ENCODE peak calls at places on chromosomes 12 and 14, in ten cellular contexts. A is NB4, J is stomach, Z is brain microvascular endothelial cell, P is AG10803, F is psoas muscle, V is fibroblast of pulmonary artery, K is lower leg skin, I is foreskin fibroblast, R is GM20000. D is an unnamed sample.

GRCh38 chr14:65153101-65153500 is 50.8 kb upstream of the MAX start:
- DNase-seq in I (peak; percentile 7), A (no peak), P (no peak), V (no peak), F (no peak), J (no peak), R (no peak), K (no peak), Z (no peak), D (no peak)

GRCh38 chr12:77995436-77996167 is 164.9 kb downstream of the NAV3 start:
- DNase-seq in A (no peak), V (peak; percentile 38), Z (peak; percentile 76), J (no peak), I (peak; percentile 77), K (no peak), P (peak; percentile 71), F (no peak), R (peak; percentile 33), D (no peak)

GRCh38 chr14:64910847-64911495 is 3.3 kb upstream of the CHURC1 start:
- DNase-seq in K (no peak), I (peak; percentile 73), F (no peak), Z (peak; percentile 47), J (no peak), A (peak; percentile 33), V (peak; percentile 67), P (peak; percentile 43), R (no peak), D (no peak)

GRCh38 chr12:92624236-92624635 is 78.6 kb upstream of the PLEKHG7 start:
- DNase-seq in J (no peak), A (no peak), Z (peak; percentile 66), R (no peak), K (no peak), I (peak; percentile 72), F (no peak), V (peak; percentile 46), P (peak; percentile 55), D (no peak)

GRCh38 chr12:40622246-40622838 is 69.9 kb upstream of the CNTN1 start:
- DNase-seq in V (peak; percentile 56), J (peak; percentile 55), R (peak; percentile 68), Z (peak; percentile 47), F (peak; percentile 30), P (peak; percentile 55), A (peak; percentile 65), I (peak; percentile 77), K (peak; percentile 55), D (peak; percentile 25)

GRCh38 chr12:42135264-42135814 is 9.3 kb downstream of the GXYLT1 start:
- DNase-seq in R (no peak), K (no peak), V (peak; percentile 86), A (peak; percentile 64), I (peak; percentile 83), F (no peak), Z (peak; percentile 11), J (no peak), P (peak; percentile 73), D (no peak)

GRCh38 chr12:131869871-131870418 is 24.5 kb upstream of the ULK1 start:
- DNase-seq in F (no peak), R (no peak), V (peak; percentile 52), I (peak; percentile 77), Z (peak; percentile 73), A (peak; percentile 16), P (peak; percentile 79), K (no peak), J (no peak), D (no peak)

GRCh38 chr12:38847247-38847646 is 58.1 kb downstream of the CPNE8 start:
- DNase-seq in J (no peak), P (no peak), A (no peak), V (no peak), I (no peak), K (no peak), R (no peak), Z (no peak), F (no peak), D (no peak)

GRCh38 chr12:130977046-130977758 is 23.5 kb downstream of the ADGRD1 start:
- DNase-seq in I (no peak), F (no peak), R (no peak), K (no peak), J (no peak), V (no peak), A (no peak), Z (no peak), P (no peak), D (no peak)

GRCh38 chr14:81384900-81385299 is 15.2 kb downstream of the STON2 start:
- DNase-seq in I (peak; percentile 17), F (no peak), R (no peak), K (no peak), V (no peak), J (no peak), A (no peak), P (peak; percentile 84), Z (no peak), D (no peak)

DNA sequence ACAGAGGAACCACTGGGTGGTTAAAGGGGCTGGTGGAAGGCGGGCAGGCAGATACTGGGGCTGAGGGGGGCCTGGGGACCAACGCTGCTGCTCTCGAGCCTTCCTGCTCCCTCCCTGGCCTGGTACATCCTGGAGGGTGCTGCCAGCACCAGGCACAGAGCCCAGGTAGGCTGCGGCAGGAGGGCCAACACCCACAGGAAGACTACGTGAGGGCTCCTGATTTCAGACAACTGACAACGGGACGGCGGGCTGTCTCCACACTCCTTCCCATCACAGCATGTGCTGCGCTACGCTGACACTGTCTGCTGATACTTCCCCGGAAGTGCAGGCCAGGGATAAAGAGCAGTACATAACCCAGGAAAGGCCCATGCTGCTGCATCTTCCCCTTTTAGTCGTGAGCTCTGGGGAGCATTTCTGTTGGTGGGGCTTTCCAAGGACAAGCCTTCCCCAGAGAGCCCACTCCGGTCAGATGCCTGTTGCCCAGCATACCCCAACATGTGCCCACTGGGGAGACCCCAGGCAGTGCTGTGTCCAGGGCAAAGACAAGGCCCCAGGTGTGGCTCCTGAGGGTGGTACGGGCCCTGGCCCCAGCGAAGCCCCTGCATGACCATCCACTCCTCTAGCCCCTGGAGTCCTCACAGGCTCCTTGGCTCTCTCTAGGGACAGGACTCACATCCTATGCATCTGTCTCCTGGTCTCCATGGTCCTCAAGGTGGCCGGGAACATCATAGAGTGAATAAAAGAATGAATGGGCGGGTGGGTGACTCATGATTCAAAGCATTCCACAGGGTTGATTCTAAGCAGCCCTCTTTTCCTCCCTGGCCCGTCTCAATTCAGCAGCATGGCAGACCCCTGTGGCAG is 38.0 kb downstream of the CHGA start:
- DNase-seq in F (peak; percentile 2), K (no peak), R (no peak), P (peak; percentile 25), I (peak; percentile 62), Z (peak; percentile 43), J (no peak), A (no peak), V (peak; percentile 40), D (no peak)
- TF ChIP-seq CTCF in F (no peak), K (no peak), R (no peak), P (no peak), I (no peak), Z (no peak), J (no peak), A (no peak), V (no peak), D (no peak)

DNA sequence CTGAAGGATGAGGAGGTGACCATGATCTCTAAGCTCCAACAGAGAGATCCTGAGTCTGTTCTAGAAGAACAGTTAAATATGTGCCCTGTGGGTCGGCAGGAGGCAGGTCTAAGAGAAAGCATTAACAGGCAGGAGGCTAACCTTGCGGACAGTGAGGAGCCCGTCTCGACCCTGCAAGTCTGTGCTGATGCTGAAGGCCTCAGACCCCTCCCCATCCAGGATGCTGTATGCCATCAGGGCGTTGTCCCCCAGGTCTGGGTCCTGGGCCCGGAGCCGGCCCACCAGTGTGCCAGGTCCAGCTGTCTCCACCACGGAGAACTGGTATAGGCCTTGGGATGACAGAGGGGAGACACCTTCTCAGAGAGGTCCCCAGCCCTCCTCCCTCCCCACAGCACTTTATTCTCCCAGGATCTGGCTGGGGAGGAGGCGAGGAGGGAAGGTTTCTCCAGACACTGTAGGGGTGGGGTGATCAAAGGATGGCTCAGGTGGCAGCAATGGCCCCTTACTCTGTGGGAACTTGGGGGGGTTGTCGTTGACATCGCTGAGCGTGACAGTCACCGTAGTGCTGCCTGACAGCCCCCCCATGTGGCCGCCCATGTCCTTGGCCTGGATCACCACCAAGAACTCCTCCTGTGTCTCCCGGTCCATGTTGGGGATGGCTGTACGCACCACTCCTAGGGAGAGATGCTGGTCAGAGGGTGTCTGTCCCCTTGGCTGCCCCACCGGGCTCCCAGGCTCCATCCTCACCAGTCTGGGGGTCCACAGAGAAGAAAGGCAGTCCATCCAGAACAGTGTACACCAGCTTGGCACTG is 3.1 kb downstream of the CDH24 start:
- DNase-seq in K (no peak), F (no peak), A (peak; percentile 41), J (no peak), I (peak; percentile 41), V (no peak), R (peak; percentile 60), P (no peak), Z (no peak), D (no peak)
- TF ChIP-seq CTCF in K (peak; percentile 6), F (peak; percentile 16), A (no peak), J (no peak), I (no peak), V (peak; percentile 29), R (peak; percentile 19), P (peak; percentile 10), Z (peak; percentile 61), D (no peak)

DNA sequence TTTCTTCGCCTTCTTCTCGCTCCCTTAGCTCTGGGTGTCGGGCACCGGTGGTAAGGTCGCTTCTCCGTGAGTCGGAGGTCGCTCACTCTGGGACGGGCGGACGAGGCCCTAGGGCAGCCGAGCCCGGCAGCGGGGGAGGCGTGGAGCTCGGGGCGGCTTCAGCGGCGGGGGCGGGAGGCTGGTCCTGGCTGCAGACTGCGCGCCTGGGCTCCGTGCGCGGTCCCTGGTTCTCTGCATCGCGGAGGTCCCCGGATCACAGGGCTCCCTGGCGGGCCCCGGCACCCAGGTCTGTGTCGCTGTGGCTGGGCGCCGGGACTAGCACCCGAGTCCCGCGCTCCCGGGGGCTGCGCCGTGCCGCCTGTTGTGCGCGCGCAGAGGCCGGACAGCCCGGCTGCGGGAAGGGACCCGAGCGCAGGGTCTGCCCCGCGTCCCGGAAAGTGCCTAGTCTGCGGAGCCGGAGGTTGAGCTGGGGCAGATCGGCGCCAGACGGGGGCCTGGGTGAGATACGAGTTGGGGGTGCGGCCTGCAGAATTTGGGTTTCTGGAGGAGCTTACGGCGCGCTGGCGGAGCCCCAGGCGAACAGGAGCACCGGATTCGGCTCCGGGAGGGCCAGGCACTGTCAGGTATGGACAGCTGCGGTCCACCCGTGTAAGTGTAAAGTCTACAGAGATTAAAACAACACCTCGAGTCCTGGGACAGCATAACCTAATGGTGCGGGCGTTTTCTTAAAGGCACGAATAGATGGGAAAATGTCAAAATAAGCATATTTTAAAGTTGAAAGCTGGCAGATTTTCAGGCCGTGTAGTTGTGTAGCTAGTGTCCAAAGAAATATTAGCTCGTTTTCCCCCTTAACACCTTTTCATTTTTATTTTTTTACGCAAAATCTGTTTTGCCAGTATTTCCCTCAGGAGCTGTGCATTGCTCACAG is 722 bp downstream of the FRMD6 start:
- DNase-seq in V (no peak), I (no peak), P (no peak), J (peak; percentile 38), A (no peak), F (no peak), Z (no peak), R (no peak), K (peak; percentile 37), D (peak; percentile 42)
- TF ChIP-seq CTCF in V (no peak), I (no peak), P (no peak), J (no peak), A (no peak), F (no peak), Z (no peak), R (no peak), K (no peak), D (peak; percentile 13)

DNA sequence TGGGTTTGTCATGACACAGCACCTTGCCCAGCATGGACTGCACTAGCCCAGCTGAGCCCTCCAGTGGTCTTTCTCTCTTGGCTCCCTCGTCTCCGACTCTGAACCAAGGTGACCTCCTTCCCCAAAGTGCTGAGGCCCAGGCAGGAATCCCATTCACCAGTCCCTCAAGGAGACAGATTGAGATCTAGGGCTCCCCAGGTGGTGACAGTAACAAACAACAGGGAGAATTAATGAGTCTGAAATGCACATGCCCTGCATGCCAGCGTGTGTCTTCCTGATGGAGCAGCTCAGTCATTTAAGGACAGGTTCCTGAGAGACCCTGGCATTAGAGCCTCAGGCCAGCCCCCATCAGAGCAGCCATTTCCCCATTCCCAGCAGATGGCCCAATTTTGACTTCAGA is 51.4 kb upstream of the OAS1 start:
- DNase-seq in R (peak; percentile 21), A (peak; percentile 23), F (no peak), J (no peak), I (no peak), V (no peak), Z (no peak), K (no peak), P (no peak), D (no peak)
- TF ChIP-seq CTCF in R (no peak), A (peak; percentile 29), F (no peak), J (no peak), I (no peak), V (peak; percentile 10), Z (peak; percentile 60), K (no peak), P (peak; percentile 11), D (no peak)